ENCODE peak calls at places on chromosome 4, in seven cellular contexts. One of them, this sample, is unnamed.

GRCh38 chr4:110088670-110089069 is 109.7 kb downstream of the ELOVL6 start:
- DNase-seq in GM12892: no peak
- DNase-seq in H1: no peak
- DNase-seq in K562: no peak
- DNase-seq in HepG2: no peak
- DNase-seq in SK-N-SH: no peak
- DNase-seq in GM12878: peak; percentile 23
- DNase-seq in this sample: no peak

GRCh38 chr4:122003335-122003734 is 51.5 kb upstream of the TRPC3 start:
- DNase-seq in GM12892: no peak
- DNase-seq in H1: peak; percentile 33
- DNase-seq in K562: peak; percentile 82
- DNase-seq in HepG2: peak; percentile 64
- DNase-seq in SK-N-SH: peak; percentile 60
- DNase-seq in GM12878: peak; percentile 11
- DNase-seq in this sample: no peak

GRCh38 chr4:161256716-161257115 is 907.1 kb downstream of the FSTL5 start:
- DNase-seq in GM12892: no peak
- DNase-seq in H1: no peak
- DNase-seq in K562: no peak
- DNase-seq in HepG2: peak; percentile 22
- DNase-seq in SK-N-SH: no peak
- DNase-seq in GM12878: no peak
- DNase-seq in this sample: no peak

GRCh38 chr4:23021040-23021439 is 328.3 kb downstream of the GBA3 start:
- DNase-seq in GM12892: no peak
- DNase-seq in H1: no peak
- DNase-seq in K562: no peak
- DNase-seq in HepG2: no peak
- DNase-seq in SK-N-SH: no peak
- DNase-seq in GM12878: no peak
- DNase-seq in this sample: no peak

GRCh38 chr4:138242076-138242829 is at the start of gene SLC7A11:
- DNase-seq in GM12892: peak; percentile 12
- DNase-seq in H1: peak; percentile 73
- DNase-seq in K562: peak; percentile 71
- DNase-seq in HepG2: peak; percentile 97
- DNase-seq in SK-N-SH: peak; percentile 27
- DNase-seq in GM12878: peak; percentile 93
- DNase-seq in this sample: peak; percentile 6

GRCh38 chr4:78809928-78810835 is 34.0 kb downstream of the BMP2K start:
- DNase-seq in GM12892: no peak
- DNase-seq in H1: no peak
- DNase-seq in K562: peak; percentile 49
- DNase-seq in HepG2: no peak
- DNase-seq in SK-N-SH: no peak
- DNase-seq in GM12878: no peak
- DNase-seq in this sample: no peak

GRCh38 chr4:7769936-7770674 is 169.6 kb downstream of the AFAP1 start:
- DNase-seq in GM12892: no peak
- DNase-seq in H1: no peak
- DNase-seq in K562: no peak
- DNase-seq in HepG2: peak; percentile 53
- DNase-seq in SK-N-SH: peak; percentile 73
- DNase-seq in GM12878: no peak
- DNase-seq in this sample: no peak

GRCh38 chr4:142100941-142101340 is 464.6 kb downstream of the IL15 start:
- DNase-seq in GM12892: no peak
- DNase-seq in H1: no peak
- DNase-seq in K562: no peak
- DNase-seq in HepG2: no peak
- DNase-seq in SK-N-SH: no peak
- DNase-seq in GM12878: no peak
- DNase-seq in this sample: no peak

GRCh38 chr4:165718660-165719059 is 154.4 kb upstream of the TLL1 start:
- DNase-seq in GM12892: no peak
- DNase-seq in H1: no peak
- DNase-seq in K562: no peak
- DNase-seq in HepG2: no peak
- DNase-seq in SK-N-SH: no peak
- DNase-seq in GM12878: no peak
- DNase-seq in this sample: no peak

GRCh38 chr4:82230310-82230709 is 143.5 kb downstream of the HNRNPD start:
- DNase-seq in GM12892: no peak
- DNase-seq in H1: no peak
- DNase-seq in K562: no peak
- DNase-seq in HepG2: no peak
- DNase-seq in SK-N-SH: no peak
- DNase-seq in GM12878: no peak
- DNase-seq in this sample: no peak

GRCh38 chr4:106985830-106986229 is 50.3 kb downstream of the DKK2 start:
- DNase-seq in GM12892: no peak
- DNase-seq in H1: no peak
- DNase-seq in K562: no peak
- DNase-seq in HepG2: no peak
- DNase-seq in SK-N-SH: no peak
- DNase-seq in GM12878: no peak
- DNase-seq in this sample: no peak

GRCh38 chr4:141131738-141132688 is 1.3 kb downstream of the RNF150 start:
- DNase-seq in GM12892: no peak
- DNase-seq in H1: no peak
- DNase-seq in K562: no peak
- DNase-seq in HepG2: no peak
- DNase-seq in SK-N-SH: no peak
- DNase-seq in GM12878: no peak
- DNase-seq in this sample: no peak

GRCh38 chr4:139651282-139652194 is 14.1 kb upstream of the MGST2 start:
- DNase-seq in GM12892: no peak
- DNase-seq in H1: no peak
- DNase-seq in K562: peak; percentile 73
- DNase-seq in HepG2: peak; percentile 56
- DNase-seq in SK-N-SH: peak; percentile 64
- DNase-seq in GM12878: no peak
- DNase-seq in this sample: no peak

GRCh38 chr4:48718818-48719465 is 61.1 kb downstream of the FRYL start:
- DNase-seq in GM12892: no peak
- DNase-seq in H1: no peak
- DNase-seq in K562: no peak
- DNase-seq in HepG2: peak; percentile 66
- DNase-seq in SK-N-SH: no peak
- DNase-seq in GM12878: no peak
- DNase-seq in this sample: no peak

GRCh38 chr4:88794087-88794486 is 96.5 kb upstream of the NAP1L5 start:
- DNase-seq in GM12892: no peak
- DNase-seq in H1: no peak
- DNase-seq in K562: no peak
- DNase-seq in HepG2: no peak
- DNase-seq in SK-N-SH: no peak
- DNase-seq in GM12878: no peak
- DNase-seq in this sample: no peak

GRCh38 chr4:1746919-1747602 is 25.7 kb downstream of the TACC3 start:
- DNase-seq in GM12892: no peak
- DNase-seq in H1: no peak
- DNase-seq in K562: no peak
- DNase-seq in HepG2: peak; percentile 86
- DNase-seq in SK-N-SH: no peak
- DNase-seq in GM12878: no peak
- DNase-seq in this sample: no peak

GRCh38 chr4:88646528-88647280 is 50.9 kb downstream of the NAP1L5 start:
- DNase-seq in GM12892: no peak
- DNase-seq in H1: peak; percentile 57
- DNase-seq in K562: no peak
- DNase-seq in HepG2: no peak
- DNase-seq in SK-N-SH: no peak
- DNase-seq in GM12878: no peak
- DNase-seq in this sample: no peak

GRCh38 chr4:3221996-3222395 is 27.0 kb upstream of the MSANTD1 start:
- DNase-seq in GM12892: no peak
- DNase-seq in H1: no peak
- DNase-seq in K562: no peak
- DNase-seq in HepG2: no peak
- DNase-seq in SK-N-SH: no peak
- DNase-seq in GM12878: no peak
- DNase-seq in this sample: no peak
- TF ChIP-seq TAF1 in GM12892: no peak
- TF ChIP-seq TAF1 in H1: no peak
- TF ChIP-seq TAF1 in K562: no peak
- TF ChIP-seq TAF1 in HepG2: no peak
- TF ChIP-seq TAF1 in SK-N-SH: no peak
- TF ChIP-seq TAF1 in GM12878: no peak
- TF ChIP-seq TAF1 in this sample: no peak

GRCh38 chr4:76607266-76607799 is 172.3 kb downstream of the SHROOM3 start:
- DNase-seq in GM12892: peak; percentile 19
- DNase-seq in H1: no peak
- DNase-seq in K562: no peak
- DNase-seq in HepG2: no peak
- DNase-seq in SK-N-SH: no peak
- DNase-seq in GM12878: peak; percentile 62
- DNase-seq in this sample: peak; percentile 18
- TF ChIP-seq TAF1 in GM12892: no peak
- TF ChIP-seq TAF1 in H1: no peak
- TF ChIP-seq TAF1 in K562: no peak
- TF ChIP-seq TAF1 in HepG2: no peak
- TF ChIP-seq TAF1 in SK-N-SH: no peak
- TF ChIP-seq TAF1 in GM12878: no peak
- TF ChIP-seq TAF1 in this sample: no peak

GRCh38 chr4:125849869-125850268 is 535.1 kb downstream of the FAT4 start:
- DNase-seq in GM12892: no peak
- DNase-seq in H1: no peak
- DNase-seq in K562: peak; percentile 3
- DNase-seq in HepG2: no peak
- DNase-seq in SK-N-SH: no peak
- DNase-seq in GM12878: no peak
- DNase-seq in this sample: no peak
- TF ChIP-seq TAF1 in GM12892: no peak
- TF ChIP-seq TAF1 in H1: no peak
- TF ChIP-seq TAF1 in K562: no peak
- TF ChIP-seq TAF1 in HepG2: no peak
- TF ChIP-seq TAF1 in SK-N-SH: no peak
- TF ChIP-seq TAF1 in GM12878: no peak
- TF ChIP-seq TAF1 in this sample: no peak

GRCh38 chr4:145216532-145216931 is 36.1 kb upstream of the OTUD4 start:
- DNase-seq in GM12892: no peak
- DNase-seq in H1: no peak
- DNase-seq in K562: no peak
- DNase-seq in HepG2: no peak
- DNase-seq in SK-N-SH: peak; percentile 13
- DNase-seq in GM12878: no peak
- DNase-seq in this sample: no peak
- TF ChIP-seq TAF1 in GM12892: no peak
- TF ChIP-seq TAF1 in H1: no peak
- TF ChIP-seq TAF1 in K562: no peak
- TF ChIP-seq TAF1 in HepG2: no peak
- TF ChIP-seq TAF1 in SK-N-SH: no peak
- TF ChIP-seq TAF1 in GM12878: no peak
- TF ChIP-seq TAF1 in this sample: no peak

GRCh38 chr4:26362745-26363439 is 42.1 kb downstream of the RBPJ start:
- DNase-seq in GM12892: no peak
- DNase-seq in H1: no peak
- DNase-seq in K562: no peak
- DNase-seq in HepG2: no peak
- DNase-seq in SK-N-SH: no peak
- DNase-seq in GM12878: no peak
- DNase-seq in this sample: no peak
- TF ChIP-seq TAF1 in GM12892: no peak
- TF ChIP-seq TAF1 in H1: no peak
- TF ChIP-seq TAF1 in K562: no peak
- TF ChIP-seq TAF1 in HepG2: no peak
- TF ChIP-seq TAF1 in SK-N-SH: no peak
- TF ChIP-seq TAF1 in GM12878: no peak
- TF ChIP-seq TAF1 in this sample: no peak

GRCh38 chr4:151921371-151921770 is 160.6 kb upstream of the GATB start:
- DNase-seq in GM12892: no peak
- DNase-seq in H1: no peak
- DNase-seq in K562: no peak
- DNase-seq in HepG2: no peak
- DNase-seq in SK-N-SH: no peak
- DNase-seq in GM12878: no peak
- DNase-seq in this sample: no peak
- TF ChIP-seq TAF1 in GM12892: no peak
- TF ChIP-seq TAF1 in H1: no peak
- TF ChIP-seq TAF1 in K562: no peak
- TF ChIP-seq TAF1 in HepG2: no peak
- TF ChIP-seq TAF1 in SK-N-SH: no peak
- TF ChIP-seq TAF1 in GM12878: no peak
- TF ChIP-seq TAF1 in this sample: no peak

DNA sequence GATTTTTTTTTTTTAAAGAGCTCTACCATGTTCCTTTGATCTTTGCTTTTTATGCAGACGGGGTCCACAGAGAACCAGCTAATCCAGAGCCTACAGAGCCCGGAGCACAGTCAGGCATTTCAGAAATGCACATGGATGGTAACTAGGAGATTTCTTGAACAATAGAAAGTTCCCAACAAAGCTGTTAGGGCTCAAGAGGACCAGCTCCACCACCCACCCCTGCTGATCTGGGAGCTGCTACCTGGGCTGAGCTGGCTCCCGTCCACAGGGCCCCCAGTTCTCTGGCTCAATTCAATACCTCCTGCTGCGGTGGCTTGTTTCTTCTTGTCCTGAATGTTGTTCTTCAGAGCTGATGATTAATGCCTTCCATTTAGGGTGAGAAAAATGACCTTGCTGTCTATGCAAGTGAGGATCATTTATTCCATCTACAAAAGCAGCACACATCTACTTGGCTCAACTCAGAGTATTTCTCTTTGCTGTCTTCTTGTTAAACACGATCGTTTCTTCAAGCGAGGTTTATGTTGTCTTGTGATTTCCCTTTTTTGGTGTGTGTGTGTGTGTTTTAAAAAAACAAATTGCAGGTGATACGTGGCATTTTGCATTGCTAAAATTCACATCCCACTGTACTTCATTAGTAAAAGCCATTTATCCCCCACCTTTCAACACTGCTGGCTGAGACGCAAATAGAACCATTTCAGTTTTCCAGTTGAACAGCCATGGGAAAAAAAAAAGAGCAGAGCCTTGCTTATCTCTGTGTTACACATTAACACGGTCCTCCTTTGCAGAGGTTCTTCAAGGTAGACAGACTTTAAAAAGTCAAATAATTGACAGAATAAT is 31.3 kb downstream of the IGFBP7 start:
- DNase-seq in GM12892: no peak
- DNase-seq in H1: no peak
- DNase-seq in K562: no peak
- DNase-seq in HepG2: peak; percentile 46
- DNase-seq in SK-N-SH: no peak
- DNase-seq in GM12878: no peak
- DNase-seq in this sample: no peak
- TF ChIP-seq TAF1 in GM12892: no peak
- TF ChIP-seq TAF1 in H1: no peak
- TF ChIP-seq TAF1 in K562: no peak
- TF ChIP-seq TAF1 in HepG2: no peak
- TF ChIP-seq TAF1 in SK-N-SH: no peak
- TF ChIP-seq TAF1 in GM12878: no peak
- TF ChIP-seq TAF1 in this sample: no peak

This sample was measured in GM12891.